ENCODE peak calls at places on chromosomes 3 and 15, in four cellular contexts. O is WTC11, F is HCT116, Z is HepG2. U is an unnamed sample.

GRCh38 chr3:31879365-31879764 is 101.7 kb downstream of the OSBPL10 start:
- DNase-seq in O (no peak), Z (no peak), F (no peak), U (no peak)

GRCh38 chr15:58043192-58043903 is 22.2 kb downstream of the ALDH1A2 start:
- DNase-seq in F (peak), O (peak), Z (peak), U (peak)

GRCh38 chr15:62296756-62297507 is 131.8 kb upstream of the C2CD4B start:
- DNase-seq in Z (no peak), O (no peak), F (no peak), U (no peak)

GRCh38 chr3:35649405-35649804 is 10.1 kb downstream of the ARPP21 start:
- DNase-seq in O (no peak), F (no peak), Z (no peak), U (no peak)

GRCh38 chr15:25094519-25094918 is 139.7 kb downstream of the SNRPN start:
- DNase-seq in O (no peak), Z (no peak), F (no peak), U (no peak)

GRCh38 chr3:50124363-50125226 is 30.5 kb upstream of the SEMA3F start:
- DNase-seq in Z (no peak), O (peak), F (no peak), U (no peak)

GRCh38 chr3:32443471-32443870 is 51.8 kb downstream of the CMTM7 start:
- DNase-seq in Z (no peak), F (peak), O (no peak), U (no peak)

GRCh38 chr3:11774296-11774877 is 72.3 kb downstream of the TAMM41 start:
- DNase-seq in Z (peak), F (peak), O (peak), U (peak)

GRCh38 chr15:51780636-51781035 is 29.2 kb downstream of the TMOD2 start:
- DNase-seq in F (no peak), Z (no peak), O (no peak), U (peak)

GRCh38 chr3:23537006-23537620 is 268.6 kb upstream of the UBE2E1 start:
- DNase-seq in F (no peak), O (no peak), Z (no peak), U (no peak)
- TF ChIP-seq MAX in F (no peak), O (no peak), Z (no peak), U (no peak)

DNA sequence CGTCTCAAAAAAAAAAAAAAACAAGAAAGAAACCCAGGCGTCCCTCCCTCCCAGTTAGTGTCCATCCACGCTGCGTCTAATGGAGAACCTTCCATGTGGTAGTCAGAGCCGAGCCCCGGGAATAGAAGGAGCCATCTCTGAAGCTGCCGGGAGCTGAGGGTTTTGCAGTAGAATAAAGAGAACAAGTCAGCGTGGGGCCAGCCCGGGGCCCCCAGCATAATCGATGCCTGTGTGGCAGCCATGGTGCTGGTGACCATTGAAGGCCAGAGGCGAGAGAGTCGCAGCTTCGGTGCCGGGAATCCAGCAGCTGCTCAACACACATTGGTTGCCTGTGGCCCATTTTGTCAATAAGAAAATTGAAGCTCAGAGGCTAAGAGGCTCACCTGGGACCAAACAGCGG is 151.7 kb downstream of the CHSY1 start:
- DNase-seq in Z (no peak), O (no peak), F (no peak), U (no peak)
- TF ChIP-seq MAX in Z (no peak), O (no peak), F (no peak), U (no peak)

GRCh38 chr3:188914556-188914955 is 257.2 kb upstream of the TPRG1 start:
- DNase-seq in Z (no peak), O (no peak), F (no peak), U (no peak)
- TF ChIP-seq MAX in Z (no peak), O (no peak), F (no peak), U (no peak)

DNA sequence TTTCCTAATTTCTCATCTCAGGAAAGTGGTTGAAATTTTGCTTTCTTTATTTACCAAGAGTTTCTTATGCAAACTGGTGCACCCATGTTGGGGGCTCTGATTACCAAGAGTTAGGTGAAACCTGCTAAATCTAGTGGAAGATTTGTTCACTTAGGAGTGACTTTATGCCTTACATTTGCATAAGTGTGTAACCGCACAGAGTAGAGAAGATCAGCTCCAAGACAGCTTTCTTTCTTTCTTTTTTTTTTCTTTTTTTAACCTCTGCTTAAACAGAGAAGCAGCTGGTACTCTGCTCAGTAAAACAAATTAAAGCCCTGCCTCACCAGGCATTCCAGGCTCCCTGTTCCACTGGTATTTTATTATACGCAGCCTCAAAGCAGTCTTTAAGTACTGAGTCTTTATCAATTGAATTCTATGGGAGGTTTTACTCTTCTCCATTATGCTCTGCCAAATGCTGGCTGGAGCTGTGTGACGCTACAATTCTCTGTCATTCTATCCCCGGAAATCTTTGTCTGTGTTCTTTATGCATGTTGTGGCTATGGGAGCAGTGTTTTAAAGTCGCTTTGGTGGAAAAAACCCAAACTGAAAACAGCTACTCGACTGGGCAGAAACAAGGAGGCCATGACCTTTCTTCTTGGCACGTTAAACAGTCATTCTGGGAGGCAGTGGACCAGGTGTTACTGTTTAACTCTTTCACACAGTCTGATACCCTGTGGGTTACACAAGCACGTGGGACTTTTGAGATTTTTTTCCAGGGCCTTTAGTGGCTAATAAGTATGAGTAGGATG is 55.2 kb upstream of the GBE1 start:
- DNase-seq in O (no peak), Z (no peak), F (no peak), U (no peak)
- TF ChIP-seq MAX in O (no peak), Z (no peak), F (no peak), U (no peak)

DNA sequence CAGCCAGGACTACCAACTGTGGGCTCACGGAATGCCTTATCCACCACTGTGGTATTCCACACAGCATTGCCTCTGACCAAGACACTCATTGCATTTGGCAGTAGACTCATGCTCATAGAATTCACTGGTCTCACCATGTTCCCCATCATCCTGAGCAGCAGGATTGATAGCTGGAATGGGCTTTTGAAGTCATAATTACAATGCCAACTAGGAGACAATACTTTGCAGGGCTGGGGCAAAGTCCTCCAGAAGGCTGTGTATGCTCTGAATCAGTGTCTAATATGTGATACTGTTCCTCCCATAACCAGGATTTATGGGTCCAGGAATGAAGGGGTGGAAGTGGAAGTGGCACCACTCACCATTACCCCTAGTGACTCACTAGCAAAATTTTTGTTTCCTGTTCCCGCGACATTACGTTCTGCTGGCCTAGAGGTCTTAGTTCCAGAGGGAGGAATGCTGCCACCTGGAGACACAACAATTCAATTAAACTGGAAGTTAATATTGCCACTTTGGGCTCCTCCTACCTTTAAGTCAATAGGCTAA is 58.6 kb upstream of the CCDC80 start:
- DNase-seq in O (no peak), Z (no peak), F (peak), U (no peak)
- TF ChIP-seq MAX in O (no peak), Z (no peak), F (no peak), U (no peak)

DNA sequence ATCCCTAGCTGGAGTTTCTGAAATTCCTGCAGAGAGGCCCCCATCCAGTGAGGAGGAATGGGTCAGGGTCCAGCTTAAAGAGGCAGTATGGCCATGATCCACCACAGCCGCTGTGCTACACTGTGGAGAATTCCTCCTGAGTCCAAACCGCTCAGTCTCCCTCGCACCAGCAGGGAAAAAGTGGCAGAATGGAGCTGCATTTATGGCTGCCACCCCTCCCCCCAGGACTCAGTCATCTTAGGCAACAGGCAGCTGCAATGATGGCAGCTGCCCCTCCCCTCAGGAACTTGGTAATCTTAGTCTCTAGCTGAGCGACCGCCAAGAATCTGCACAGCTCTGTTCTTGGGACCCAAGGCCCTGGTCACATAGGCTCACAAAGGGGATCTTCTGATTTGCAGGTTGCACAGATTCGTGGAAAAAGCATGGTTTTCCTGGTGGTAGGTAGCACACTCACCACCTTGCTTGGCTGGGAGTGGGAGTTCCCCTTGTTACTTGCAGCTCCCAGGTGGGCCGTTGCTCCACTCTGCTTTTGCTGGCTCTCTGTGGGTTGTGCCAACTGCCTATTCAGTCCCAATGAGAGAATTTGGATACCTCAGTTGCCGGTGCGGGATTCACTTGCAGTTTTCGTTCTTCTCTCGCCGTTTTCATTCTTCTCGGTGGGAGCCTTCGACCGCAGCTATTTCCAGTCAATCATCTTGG is 204.1 kb downstream of the STXBP5L start:
- DNase-seq in O (peak), Z (peak), F (no peak), U (no peak)
- TF ChIP-seq MAX in O (no peak), Z (no peak), F (no peak), U (no peak)

DNA sequence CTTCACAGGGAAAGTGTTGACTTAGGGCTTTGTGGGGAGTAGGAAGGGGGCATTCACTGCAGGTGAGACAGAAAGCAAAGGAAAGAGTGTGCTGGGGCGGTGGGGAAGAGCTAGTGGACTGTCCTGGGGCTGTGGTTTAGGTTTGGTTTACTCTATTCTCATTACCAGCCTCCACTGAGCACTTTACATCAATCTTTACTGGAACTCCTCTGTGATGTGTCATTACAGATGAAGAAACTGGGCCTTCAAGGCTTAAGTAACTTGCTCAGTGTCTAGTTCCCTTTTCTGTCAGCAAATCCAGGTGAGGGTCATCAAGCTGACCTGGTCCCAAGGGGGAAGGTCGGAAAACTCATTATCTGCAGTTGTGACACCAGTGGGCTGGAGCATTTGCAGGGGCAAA is 120.2 kb upstream of the PFN2 start:
- DNase-seq in O (no peak), Z (no peak), F (no peak), U (no peak)
- TF ChIP-seq MAX in O (no peak), Z (no peak), F (no peak), U (no peak)

GRCh38 chr3:136840252-136840651 is 21.3 kb downstream of the SLC35G2 start:
- DNase-seq in F (no peak), Z (no peak), O (no peak), U (no peak)
- TF ChIP-seq MAX in F (no peak), Z (no peak), O (no peak), U (no peak)